ENCODE peak calls at places on chromosomes 6 and 20, in five cellular contexts. G is CD8-positive, alpha-beta T cell; F is heart right ventricle; H is body of pancreas; J is CD4-positive, alpha-beta memory T cell. S is an unnamed sample. For H3K4me1, the result is how much of the 10 kb centered on the place peaks cover.

GRCh38 chr6:10409160-10409765 is 5.6 kb downstream of the TFAP2A start:
- DNase-seq in G (no peak), H (no peak), J (no peak), F (no peak), S (no peak)

GRCh38 chr20:25867776-25868649 is 171.4 kb upstream of the ZNF337 start:
- DNase-seq in H (peak), F (peak), J (peak), G (peak), S (peak)

GRCh38 chr20:10769700-10770099 is 95.9 kb upstream of the JAG1 start:
- DNase-seq in H (no peak), F (no peak), J (no peak), G (no peak), S (no peak)

GRCh38 chr6:89082439-89082838 is 1.9 kb downstream of the PNRC1 start:
- DNase-seq in J (peak), F (no peak), G (no peak), H (no peak), S (no peak)

GRCh38 chr20:23200914-23201313 is 114.8 kb upstream of the CD93 start:
- DNase-seq in J (no peak), G (no peak), H (peak), F (peak), S (no peak)

GRCh38 chr20:12762725-12763124 is 246.0 kb upstream of the SPTLC3 start:
- DNase-seq in H (peak), G (no peak), J (no peak), F (no peak), S (peak)

GRCh38 chr20:3766832-3767433 is 620 bp downstream of the ADISSP start:
- DNase-seq in H (no peak), G (peak), F (peak), J (peak), S (no peak)

GRCh38 chr20:1001981-1002681 is at the start of gene RSPO4:
- DNase-seq in G (no peak), H (no peak), J (no peak), F (no peak), S (no peak)

GRCh38 chr6:29947292-29947980 is 5.1 kb downstream of the HLA-A start:
- DNase-seq in F (no peak), H (no peak), G (no peak), J (peak), S (no peak)

GRCh38 chr6:149453597-149454340 is 31.0 kb downstream of the ZC3H12D start:
- DNase-seq in G (no peak), H (no peak), F (no peak), J (no peak), S (no peak)

GRCh38 chr6:16511048-16511660 is 250.1 kb downstream of the ATXN1 start:
- DNase-seq in J (no peak), F (peak), H (no peak), G (no peak), S (no peak)

GRCh38 chr20:51284871-51285270 is 257.6 kb downstream of the NFATC2 start:
- DNase-seq in H (no peak), J (no peak), F (no peak), G (no peak), S (no peak)

GRCh38 chr20:44231713-44232468 is 15.2 kb upstream of the GDAP1L1 start:
- DNase-seq in J (no peak), F (no peak), H (no peak), G (no peak), S (no peak)

GRCh38 chr6:40848038-40848437 is 191.0 kb downstream of the UNC5CL start:
- DNase-seq in H (no peak), J (no peak), F (no peak), G (no peak), S (no peak)

GRCh38 chr6:134903448-134903847 is 46.5 kb downstream of the ALDH8A1 start:
- DNase-seq in G (no peak), F (no peak), H (no peak), J (no peak), S (no peak)

GRCh38 chr20:17902531-17903083 is 66.0 kb downstream of the SNX5 start:
- DNase-seq in H (no peak), J (no peak), F (no peak), G (no peak), S (no peak)

DNA sequence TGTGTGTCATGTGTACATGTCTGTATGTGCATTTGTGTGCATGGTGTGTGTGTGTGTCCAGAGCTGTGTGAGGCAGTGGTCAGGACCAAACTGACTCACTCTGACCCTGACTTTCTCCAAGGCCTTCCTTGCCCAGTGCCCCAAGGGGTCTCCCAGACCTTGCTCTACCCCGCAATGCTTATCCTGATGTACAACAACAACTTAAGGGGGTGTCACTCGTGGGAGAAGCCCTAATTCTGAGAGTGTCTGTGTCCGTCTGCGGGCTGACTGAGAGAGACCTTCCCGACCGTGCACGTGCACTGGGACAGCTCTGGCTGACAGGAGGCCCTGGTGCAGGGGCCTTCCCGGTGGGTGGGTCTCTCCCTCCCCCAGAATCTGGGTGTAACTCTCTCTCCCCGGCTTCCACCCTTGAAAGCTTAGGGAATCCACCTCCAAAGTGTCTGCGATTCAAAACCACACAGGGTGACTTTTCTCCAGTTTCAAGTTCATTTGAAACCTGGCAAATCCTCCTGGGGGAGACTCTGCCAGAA is 225.7 kb downstream of the TAF4 start:
- DNase-seq in G (no peak), H (no peak), J (no peak), F (no peak), S (no peak)
- H3K27ac ChIP-seq in G (no peak), H (no peak), J (no peak), F (no peak), S (no peak)

DNA sequence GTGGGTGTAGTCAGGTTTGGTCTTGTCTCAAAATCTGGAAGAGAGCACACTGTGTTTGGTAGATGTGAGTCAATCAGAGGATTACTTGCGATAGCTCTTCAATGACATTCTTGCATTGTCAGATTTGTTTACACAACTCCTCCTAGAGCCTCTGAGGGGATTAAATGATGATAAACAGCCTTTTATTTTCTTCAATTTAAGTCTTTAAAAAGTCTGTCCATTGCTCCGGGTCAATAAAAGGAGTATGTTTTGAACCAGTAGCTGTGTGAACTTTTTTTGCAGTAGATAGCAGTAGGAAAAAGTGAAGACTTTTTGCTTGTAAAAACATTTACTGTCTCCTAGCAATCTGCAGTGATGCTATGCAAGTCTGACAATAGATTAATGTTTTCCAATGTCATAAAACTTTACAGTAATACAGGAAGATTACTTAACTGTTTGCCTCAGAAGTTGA is 49.9 kb downstream of the GJA1 start:
- DNase-seq in G (no peak), F (no peak), H (no peak), J (no peak), S (no peak)
- H3K4me1 ChIP-seq in G (under half), F (under half), H (under half), J (under half), S (under half)

DNA sequence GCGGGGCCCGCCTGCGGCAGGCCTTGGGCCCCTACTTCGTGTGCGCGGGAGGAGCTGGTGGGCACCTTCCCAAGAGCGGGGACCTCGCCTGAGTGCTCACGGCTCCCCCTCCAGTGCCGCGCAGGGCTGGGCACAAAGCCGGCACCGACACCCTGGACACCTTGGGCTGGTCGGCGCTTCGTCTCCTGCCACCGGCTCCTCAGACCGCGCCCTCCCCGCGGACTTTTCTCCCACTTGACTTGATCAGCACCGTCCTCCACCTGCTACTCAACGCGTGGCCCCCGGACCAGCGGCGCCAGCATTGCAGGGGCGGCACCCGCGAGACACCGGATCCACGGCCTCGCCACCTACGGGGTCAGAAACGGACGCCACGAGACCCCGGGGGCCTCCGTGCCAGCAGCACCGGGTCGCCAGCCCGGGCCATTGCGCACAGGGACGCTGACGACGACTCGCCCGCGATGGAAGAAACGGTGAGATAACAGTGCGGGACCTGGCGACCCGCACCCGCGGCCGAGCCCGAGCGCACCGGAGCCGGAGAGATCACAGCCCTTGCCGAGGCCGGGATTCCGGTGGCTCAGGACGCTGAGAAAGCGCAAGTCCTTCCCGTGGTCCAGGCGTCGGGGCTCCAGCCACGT is 154.2 kb downstream of the DLL1 start:
- DNase-seq in J (no peak), G (no peak), F (no peak), H (peak), S (peak)
- H3K27ac ChIP-seq in J (no peak), G (no peak), F (peak), H (no peak), S (peak)

GRCh38 chr6:48377115-48377514 is 266.1 kb upstream of the PTCHD4 start:
- DNase-seq in H (no peak), J (no peak), F (no peak), G (no peak), S (no peak)
- H3K4me1 ChIP-seq in H (under half), J (under half), F (under half), G (under half), S (under half)

DNA sequence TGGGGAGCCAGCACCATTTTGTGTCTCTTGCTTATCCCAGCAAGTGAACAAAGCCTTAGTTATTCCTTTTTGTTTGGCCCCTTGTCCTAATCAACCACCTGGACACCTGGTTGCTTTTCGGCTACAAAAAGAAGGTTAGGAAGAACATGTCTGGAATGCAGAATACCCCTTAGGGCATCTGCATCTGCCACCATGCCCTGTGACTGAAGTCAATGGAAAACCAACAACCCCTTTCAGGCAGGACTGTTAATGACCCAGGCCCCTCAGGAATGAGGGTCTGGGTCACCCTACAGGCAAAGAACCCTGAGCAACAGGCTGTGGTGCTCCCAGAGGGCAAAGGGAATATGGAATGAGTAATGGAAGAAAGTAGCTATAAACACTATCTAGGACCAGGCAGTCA is 78.5 kb downstream of the PDE10A start:
- DNase-seq in J (no peak), H (no peak), G (no peak), F (no peak), S (no peak)
- H3K27ac ChIP-seq in J (no peak), H (no peak), G (no peak), F (no peak), S (no peak)

DNA sequence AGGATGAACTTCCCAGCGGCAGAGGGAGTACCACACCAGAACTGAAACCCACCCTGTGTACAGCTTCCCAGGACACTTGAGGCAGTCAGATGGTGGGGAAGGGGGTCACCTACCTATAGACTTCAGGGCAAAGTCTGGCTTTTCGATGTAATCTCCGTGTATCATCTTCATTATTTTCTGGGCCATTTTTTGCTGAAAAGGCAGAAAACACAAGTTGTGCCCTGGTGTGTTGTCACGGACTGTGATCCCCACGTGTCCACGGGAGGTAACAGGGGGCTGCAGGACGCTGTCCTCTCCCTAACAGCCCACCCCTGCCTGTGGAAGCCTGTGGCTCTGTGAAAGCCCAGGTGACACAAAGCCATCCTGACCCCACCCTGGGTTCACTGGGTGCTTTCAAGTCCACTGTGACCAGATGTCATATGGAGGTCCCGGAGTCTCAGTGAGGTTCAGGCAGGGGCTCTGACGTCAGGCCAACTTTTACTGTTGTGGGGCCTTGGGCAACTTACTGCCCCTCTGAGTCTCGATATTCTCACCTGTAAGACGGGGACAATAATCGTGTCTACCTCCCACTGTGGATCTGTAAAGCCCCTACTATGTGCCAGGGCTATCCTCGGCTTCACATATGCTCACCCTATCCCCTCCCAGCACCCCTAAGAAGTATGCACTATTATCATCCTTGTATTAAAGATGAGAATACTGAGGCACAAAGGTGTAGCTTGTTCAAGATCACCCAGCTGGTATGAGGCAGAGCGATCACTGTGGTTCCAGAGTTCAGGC is 14.5 kb downstream of the SUN5 start:
- DNase-seq in G (peak), F (no peak), J (no peak), H (no peak), S (no peak)
- H3K4me1 ChIP-seq in G (under half), F (under half), J (under half), H (under half), S (under half)

DNA sequence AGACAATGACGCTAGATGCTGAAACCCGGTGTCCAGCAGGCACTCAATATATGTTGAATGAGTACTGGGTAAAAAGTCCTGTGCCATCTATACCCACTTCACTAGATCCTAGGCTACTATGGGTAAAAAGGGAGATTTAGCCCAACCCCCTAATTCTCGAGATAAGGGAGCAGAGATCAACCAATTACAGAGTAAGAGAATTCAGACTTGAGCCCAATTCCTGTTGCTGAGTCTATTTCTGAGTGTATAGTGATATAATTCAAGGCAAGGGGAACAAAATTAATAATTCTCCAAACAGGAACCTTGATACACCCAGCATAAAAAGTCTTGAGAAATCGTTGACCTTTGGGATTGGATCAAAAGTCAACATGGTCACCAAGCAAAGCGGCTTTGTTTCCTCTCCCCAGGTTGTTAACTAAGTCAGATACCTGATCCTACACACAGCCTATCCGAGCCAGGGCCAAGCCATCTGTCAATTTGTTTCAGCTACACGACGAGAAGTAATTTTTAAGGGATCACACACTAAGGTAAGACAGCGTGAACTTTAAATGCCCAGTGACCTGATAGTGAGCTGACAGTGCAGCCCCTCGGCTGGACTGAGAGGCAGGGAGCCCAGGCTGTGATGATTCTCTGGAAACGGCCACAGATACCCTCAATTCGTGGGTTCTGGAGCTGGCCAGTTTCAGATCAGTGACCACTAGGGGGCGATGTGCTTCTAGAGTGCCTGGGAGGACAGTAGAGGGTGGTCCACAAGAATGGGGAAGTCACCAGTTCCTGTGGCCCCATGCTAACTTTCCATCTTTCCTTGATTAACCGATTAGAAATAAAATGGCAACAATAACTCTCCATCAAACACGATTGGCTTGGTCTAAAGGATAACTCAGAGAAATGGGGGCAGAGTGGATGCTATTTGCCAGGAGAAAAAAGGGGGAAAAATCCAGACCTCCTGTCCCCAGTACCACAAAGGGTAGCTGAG is 46.2 kb downstream of the SLC22A23 start:
- DNase-seq in H (peak), G (peak), J (peak), F (peak), S (peak)
- H3K27ac ChIP-seq in H (peak), G (no peak), J (no peak), F (no peak), S (no peak)

DNA sequence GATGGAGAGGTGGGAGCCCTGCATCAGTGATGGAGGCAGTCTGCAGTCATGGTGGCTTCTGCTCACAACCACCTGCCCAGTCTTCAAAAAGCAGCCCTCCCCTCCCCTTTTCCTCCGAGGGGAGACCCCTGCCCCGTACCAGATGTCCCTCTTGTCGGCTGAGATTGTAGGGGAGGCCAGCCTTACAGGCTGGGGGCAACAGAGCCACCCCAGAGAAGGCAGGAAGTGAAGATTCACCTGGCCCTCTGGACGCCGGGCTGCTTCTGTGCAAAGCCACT is 4.5 kb downstream of the TNFRSF6B start:
- DNase-seq in J (no peak), G (no peak), F (no peak), H (no peak), S (no peak)
- H3K4me1 ChIP-seq in J (under half), G (under half), F (under half), H (under half), S (under half)

S was measured in testis.